ENCODE peak calls at places on chromosomes 4 and X, in eight cellular contexts. Q, Y, A, V, M, O, U and N are unnamed samples.

GRCh38 chr4:122803788-122804208 is 22.8 kb upstream of the FGF2 start:
- DNase-seq in V (no peak), Y (no peak), O (no peak), M (no peak), A (no peak), Q (peak; percentile 44), U (no peak), N (no peak)

GRCh38 chrX:46407036-46407752 is 138.0 kb downstream of the ZNF674 start:
- DNase-seq in V (no peak), Y (no peak), Q (no peak), U (no peak), A (no peak), O (no peak), M (no peak), N (no peak)

GRCh38 chr4:184168406-184169019 is 49.2 kb downstream of the ENPP6 start:
- DNase-seq in M (peak; percentile 47), U (no peak), O (peak; percentile 9), A (no peak), Q (peak; percentile 77), Y (peak; percentile 61), V (peak; percentile 90), N (peak; percentile 32)

GRCh38 chrX:96685205-96686099 is 810 bp downstream of the DIAPH2 start:
- DNase-seq in M (peak; percentile 2), A (peak; percentile 8), Q (peak; percentile 26), Y (peak; percentile 28), U (no peak), O (peak; percentile 6), V (peak; percentile 21), N (no peak)

GRCh38 chr4:69759189-69759604 is 1.2 kb downstream of the SULT1B1 start:
- DNase-seq in Y (no peak), M (no peak), A (no peak), Q (no peak), U (no peak), V (no peak), O (no peak), N (no peak)

GRCh38 chr4:109410776-109411175 is 22.8 kb upstream of the SEC24B start:
- DNase-seq in O (no peak), M (no peak), Y (no peak), Q (no peak), U (no peak), A (no peak), V (no peak), N (no peak)

GRCh38 chr4:156781852-156782251 is 189.7 kb downstream of the PDGFC start:
- DNase-seq in Q (no peak), A (no peak), Y (no peak), V (no peak), M (no peak), U (no peak), O (no peak), N (no peak)

GRCh38 chrX:83185010-83185409 is 323.1 kb upstream of the POU3F4 start:
- DNase-seq in V (no peak), Y (no peak), U (no peak), A (no peak), O (no peak), M (no peak), Q (no peak), N (no peak)

GRCh38 chr4:85495621-85496020 is 20.7 kb downstream of the ARHGAP24 start:
- DNase-seq in M (no peak), A (no peak), Y (no peak), U (no peak), O (no peak), Q (no peak), V (no peak), N (no peak)

GRCh38 chr4:183658362-183659028 is 490 bp downstream of the RWDD4 start:
- DNase-seq in V (peak; percentile 36), Q (peak; percentile 28), U (no peak), A (no peak), Y (no peak), M (peak; percentile 17), O (peak; percentile 10), N (peak; percentile 1)

GRCh38 chr4:26069218-26069617 is 155.2 kb downstream of the SMIM20 start:
- DNase-seq in A (no peak), M (no peak), Y (no peak), V (no peak), Q (no peak), O (no peak), U (no peak), N (peak; percentile 12)

GRCh38 chrX:24561121-24561520 is 86.0 kb downstream of the PCYT1B start:
- DNase-seq in M (no peak), Q (no peak), O (no peak), V (no peak), U (no peak), Y (no peak), A (no peak), N (no peak)

GRCh38 chrX:136525738-136526606 is 6.0 kb upstream of the VGLL1 start:
- DNase-seq in Q (peak; percentile 74), Y (no peak), U (no peak), V (no peak), O (no peak), A (no peak), M (peak; percentile 20), N (peak; percentile 11)

GRCh38 chr4:38768968-38769394 is 13.8 kb downstream of the TLR10 start:
- DNase-seq in Q (no peak), A (no peak), M (no peak), V (no peak), O (no peak), Y (no peak), U (no peak), N (no peak)

GRCh38 chrX:25650216-25650615 is 487.9 kb upstream of the MAGEB18 start:
- DNase-seq in O (no peak), A (no peak), V (no peak), M (no peak), Q (no peak), U (no peak), Y (no peak), N (no peak)

GRCh38 chrX:46698691-46699090 is 60.2 kb downstream of the SLC9A7 start:
- DNase-seq in Q (no peak), M (no peak), V (no peak), U (no peak), Y (no peak), A (no peak), O (no peak), N (no peak)

GRCh38 chrX:35786271-35786670 is 11.9 kb upstream of the MAGEB16 start:
- DNase-seq in M (no peak), U (no peak), Q (no peak), V (no peak), A (no peak), Y (no peak), O (no peak), N (no peak)

GRCh38 chrX:138759217-138759943 is 47.9 kb upstream of the FGF13 start:
- DNase-seq in V (no peak), Q (no peak), A (no peak), M (no peak), U (no peak), Y (no peak), O (no peak), N (no peak)

GRCh38 chr4:114980932-114981693 is 132.3 kb downstream of the NDST4 start:
- DNase-seq in O (no peak), Y (no peak), V (no peak), U (no peak), Q (no peak), M (no peak), A (no peak), N (no peak)

GRCh38 chr4:7844247-7844991 is 95.2 kb downstream of the AFAP1 start:
- DNase-seq in V (peak; percentile 87), A (no peak), Y (peak; percentile 68), Q (peak; percentile 84), O (peak; percentile 57), M (peak; percentile 52), U (no peak), N (peak; percentile 44)

GRCh38 chr4:73053974-73054480 is 15.5 kb downstream of the COX18 start:
- DNase-seq in U (no peak), V (no peak), A (no peak), M (no peak), Y (no peak), O (no peak), Q (no peak), N (no peak)

GRCh38 chr4:101682946-101683345 is 107.6 kb upstream of the BANK1 start:
- DNase-seq in Y (no peak), O (no peak), V (no peak), Q (no peak), A (no peak), U (no peak), M (no peak), N (peak; percentile 56)

GRCh38 chr4:1201851-1202525 is 29.6 kb upstream of the SPON2 start:
- DNase-seq in Y (peak; percentile 64), M (no peak), O (peak; percentile 78), U (no peak), Q (peak; percentile 68), V (no peak), A (peak; percentile 87), N (no peak)

GRCh38 chr4:176470671-176471070 is 150.9 kb downstream of the SPCS3 start:
- DNase-seq in V (no peak), O (no peak), Q (peak; percentile 16), U (no peak), M (no peak), Y (no peak), A (no peak), N (no peak)